ENCODE peak calls at places on chromosomes 12 and 14, in nine cellular contexts. One of them, this sample, is unnamed.

GRCh38 chr14:72023128-72024042 is 91.2 kb downstream of the RGS6 start:
- DNase-seq in GM12891: no peak
- DNase-seq in iPS DF 6.9: no peak
- DNase-seq in activated naive CD4-positive, alpha-beta T cell: no peak
- DNase-seq in HS-27A: no peak
- DNase-seq in PC-3: peak
- DNase-seq in activated CD8-positive, alpha-beta memory T cell treated with anti-CD3 and anti-CD28 coated beads for 48 hours: no peak
- DNase-seq in nucleus accumbens: no peak
- DNase-seq in fibroblast of mammary gland: peak
- DNase-seq in this sample: no peak

GRCh38 chr14:69701857-69702256 is 65.1 kb upstream of the SRSF5 start:
- DNase-seq in GM12891: no peak
- DNase-seq in iPS DF 6.9: no peak
- DNase-seq in activated naive CD4-positive, alpha-beta T cell: no peak
- DNase-seq in HS-27A: no peak
- DNase-seq in PC-3: no peak
- DNase-seq in activated CD8-positive, alpha-beta memory T cell treated with anti-CD3 and anti-CD28 coated beads for 48 hours: no peak
- DNase-seq in nucleus accumbens: no peak
- DNase-seq in fibroblast of mammary gland: no peak
- DNase-seq in this sample: no peak

GRCh38 chr12:26691234-26691970 is 141.6 kb downstream of the ITPR2 start:
- DNase-seq in GM12891: no peak
- DNase-seq in iPS DF 6.9: peak
- DNase-seq in activated naive CD4-positive, alpha-beta T cell: no peak
- DNase-seq in HS-27A: peak
- DNase-seq in PC-3: peak
- DNase-seq in activated CD8-positive, alpha-beta memory T cell treated with anti-CD3 and anti-CD28 coated beads for 48 hours: no peak
- DNase-seq in nucleus accumbens: peak
- DNase-seq in fibroblast of mammary gland: peak
- DNase-seq in this sample: peak

GRCh38 chr12:52442600-52443061 is 8.5 kb upstream of the KRT75 start:
- DNase-seq in GM12891: no peak
- DNase-seq in iPS DF 6.9: peak
- DNase-seq in activated naive CD4-positive, alpha-beta T cell: no peak
- DNase-seq in HS-27A: peak
- DNase-seq in PC-3: peak
- DNase-seq in activated CD8-positive, alpha-beta memory T cell treated with anti-CD3 and anti-CD28 coated beads for 48 hours: no peak
- DNase-seq in nucleus accumbens: no peak
- DNase-seq in fibroblast of mammary gland: peak
- DNase-seq in this sample: no peak

GRCh38 chr12:6323340-6323994 is 13.0 kb downstream of the PLEKHG6 start:
- DNase-seq in GM12891: no peak
- DNase-seq in iPS DF 6.9: peak
- DNase-seq in activated naive CD4-positive, alpha-beta T cell: no peak
- DNase-seq in HS-27A: peak
- DNase-seq in PC-3: peak
- DNase-seq in activated CD8-positive, alpha-beta memory T cell treated with anti-CD3 and anti-CD28 coated beads for 48 hours: no peak
- DNase-seq in nucleus accumbens: no peak
- DNase-seq in fibroblast of mammary gland: peak
- DNase-seq in this sample: no peak

GRCh38 chr12:89019439-89020120 is 332.7 kb downstream of the DUSP6 start:
- DNase-seq in GM12891: peak
- DNase-seq in iPS DF 6.9: peak
- DNase-seq in activated naive CD4-positive, alpha-beta T cell: peak
- DNase-seq in HS-27A: peak
- DNase-seq in PC-3: peak
- DNase-seq in activated CD8-positive, alpha-beta memory T cell treated with anti-CD3 and anti-CD28 coated beads for 48 hours: peak
- DNase-seq in nucleus accumbens: peak
- DNase-seq in fibroblast of mammary gland: peak
- DNase-seq in this sample: peak

GRCh38 chr14:23550827-23551265 is 719 bp downstream of the ZFHX2 start:
- DNase-seq in GM12891: no peak
- DNase-seq in iPS DF 6.9: no peak
- DNase-seq in activated naive CD4-positive, alpha-beta T cell: no peak
- DNase-seq in HS-27A: no peak
- DNase-seq in PC-3: no peak
- DNase-seq in activated CD8-positive, alpha-beta memory T cell treated with anti-CD3 and anti-CD28 coated beads for 48 hours: no peak
- DNase-seq in nucleus accumbens: no peak
- DNase-seq in fibroblast of mammary gland: no peak
- DNase-seq in this sample: peak

GRCh38 chr14:106586098-106586704 is 1059.8 kb downstream of the TMEM121 start:
- DNase-seq in GM12891: peak
- DNase-seq in iPS DF 6.9: no peak
- DNase-seq in activated naive CD4-positive, alpha-beta T cell: peak
- DNase-seq in HS-27A: no peak
- DNase-seq in PC-3: no peak
- DNase-seq in activated CD8-positive, alpha-beta memory T cell treated with anti-CD3 and anti-CD28 coated beads for 48 hours: peak
- DNase-seq in nucleus accumbens: no peak
- DNase-seq in fibroblast of mammary gland: no peak
- DNase-seq in this sample: no peak

GRCh38 chr12:52358575-52359350 is 8.5 kb downstream of the KRT85 start:
- DNase-seq in GM12891: peak
- DNase-seq in iPS DF 6.9: no peak
- DNase-seq in activated naive CD4-positive, alpha-beta T cell: no peak
- DNase-seq in HS-27A: no peak
- DNase-seq in PC-3: peak
- DNase-seq in activated CD8-positive, alpha-beta memory T cell treated with anti-CD3 and anti-CD28 coated beads for 48 hours: no peak
- DNase-seq in nucleus accumbens: no peak
- DNase-seq in fibroblast of mammary gland: no peak
- DNase-seq in this sample: no peak

GRCh38 chr14:95915326-95915725 is 38.7 kb downstream of the TUNAR start:
- DNase-seq in GM12891: no peak
- DNase-seq in iPS DF 6.9: peak
- DNase-seq in activated naive CD4-positive, alpha-beta T cell: no peak
- DNase-seq in HS-27A: no peak
- DNase-seq in PC-3: no peak
- DNase-seq in activated CD8-positive, alpha-beta memory T cell treated with anti-CD3 and anti-CD28 coated beads for 48 hours: no peak
- DNase-seq in nucleus accumbens: no peak
- DNase-seq in fibroblast of mammary gland: no peak
- DNase-seq in this sample: no peak

GRCh38 chr12:110717037-110717436 is 25.7 kb downstream of the PPP1CC start:
- DNase-seq in GM12891: no peak
- DNase-seq in iPS DF 6.9: no peak
- DNase-seq in activated naive CD4-positive, alpha-beta T cell: no peak
- DNase-seq in HS-27A: no peak
- DNase-seq in PC-3: no peak
- DNase-seq in activated CD8-positive, alpha-beta memory T cell treated with anti-CD3 and anti-CD28 coated beads for 48 hours: no peak
- DNase-seq in nucleus accumbens: no peak
- DNase-seq in fibroblast of mammary gland: no peak
- DNase-seq in this sample: no peak

GRCh38 chr12:89225808-89226368 is 126.4 kb downstream of the DUSP6 start:
- DNase-seq in GM12891: no peak
- DNase-seq in iPS DF 6.9: peak
- DNase-seq in activated naive CD4-positive, alpha-beta T cell: peak
- DNase-seq in HS-27A: no peak
- DNase-seq in PC-3: peak
- DNase-seq in activated CD8-positive, alpha-beta memory T cell treated with anti-CD3 and anti-CD28 coated beads for 48 hours: no peak
- DNase-seq in nucleus accumbens: no peak
- DNase-seq in fibroblast of mammary gland: peak
- DNase-seq in this sample: no peak

GRCh38 chr14:72024043-72024407 is 91.8 kb downstream of the RGS6 start:
- DNase-seq in GM12891: peak
- DNase-seq in iPS DF 6.9: peak
- DNase-seq in activated naive CD4-positive, alpha-beta T cell: no peak
- DNase-seq in HS-27A: peak
- DNase-seq in PC-3: peak
- DNase-seq in activated CD8-positive, alpha-beta memory T cell treated with anti-CD3 and anti-CD28 coated beads for 48 hours: peak
- DNase-seq in nucleus accumbens: no peak
- DNase-seq in fibroblast of mammary gland: peak
- DNase-seq in this sample: no peak

This sample was measured in hypothalamus.